ENCODE peak calls at places on chromosome 3, in four cellular contexts. R is stimulated activated naive CD8-positive, alpha-beta T cell treated with anti-CD3 and anti-CD28 coated beads, Interleukin-15, Interleukin-2, amounts not matched to agents 100 U/mL and 50 U/mL, for 24 hours; Z is AML-193; A is BJ. Y is an unnamed sample.

GRCh38 chr3:129723558-129724324 is 117.3 kb upstream of the PLXND1 start:
- DNase-seq in R (no peak), Z (no peak), A (peak), Y (no peak)

GRCh38 chr3:16467368-16467767 is 46.1 kb downstream of the RFTN1 start:
- DNase-seq in R (peak), Z (no peak), A (no peak), Y (no peak)

GRCh38 chr3:11768604-11769003 is 78.1 kb downstream of the TAMM41 start:
- DNase-seq in R (no peak), Z (no peak), A (no peak), Y (no peak)

GRCh38 chr3:187136936-187137335 is 2.4 kb downstream of the RPL39L start:
- DNase-seq in R (no peak), Z (no peak), A (no peak), Y (no peak)

GRCh38 chr3:154745925-154746324 is 315.9 kb upstream of the GPR149 start:
- DNase-seq in R (no peak), Z (peak), A (no peak), Y (no peak)

GRCh38 chr3:174619244-174619643 is 239.9 kb upstream of the NAALADL2 start:
- DNase-seq in R (no peak), Z (no peak), A (no peak), Y (no peak)

GRCh38 chr3:41881233-41881821 is 80.6 kb downstream of the ULK4 start:
- DNase-seq in R (no peak), Z (peak), A (no peak), Y (peak)

GRCh38 chr3:69776926-69777581 is 37.8 kb downstream of the MITF start:
- DNase-seq in R (no peak), Z (peak), A (no peak), Y (no peak)

GRCh38 chr3:31813686-31814085 is 167.4 kb downstream of the OSBPL10 start:
- DNase-seq in R (no peak), Z (no peak), A (no peak), Y (no peak)

GRCh38 chr3:129942296-129942695 is 32.2 kb upstream of the TRH start:
- DNase-seq in R (peak), Z (peak), A (no peak), Y (peak)

GRCh38 chr3:68740087-68740486 is 192.3 kb downstream of the TAFA4 start:
- DNase-seq in R (no peak), Z (no peak), A (no peak), Y (no peak)

GRCh38 chr3:135915206-135915605 is 50.3 kb upstream of the PPP2R3A start:
- DNase-seq in R (no peak), Z (no peak), A (no peak), Y (no peak)

GRCh38 chr3:42655980-42656679 is 2.6 kb downstream of the ZBTB47 start:
- DNase-seq in R (no peak), Z (no peak), A (no peak), Y (no peak)

GRCh38 chr3:82461049-82461889 is 699.8 kb upstream of the GBE1 start:
- DNase-seq in R (no peak), Z (no peak), A (no peak), Y (no peak)